ENCODE peak calls at places on chromosomes 11 and 22, in nine cellular contexts. Z, T, Y, H, P, O, J, C and E are unnamed samples.

GRCh38 chr11:94675239-94675638 is 92.9 kb upstream of the AMOTL1 start:
- DNase-seq in Z (no peak), T (no peak), Y (no peak), H (no peak), P (no peak), O (no peak), J (no peak), C (no peak), E (no peak)

GRCh38 chr22:37229805-37230672 is 14.0 kb downstream of the RAC2 start:
- DNase-seq in Z (no peak), T (no peak), Y (no peak), H (no peak), P (no peak), O (no peak), J (no peak), C (peak; percentile 37), E (no peak)

GRCh38 chr11:17077240-17077519 is 287 bp downstream of the RPS13 start:
- DNase-seq in Z (no peak), T (no peak), Y (no peak), H (no peak), P (no peak), O (no peak), J (no peak), C (no peak), E (no peak)

GRCh38 chr11:83948205-83948604 is 662.0 kb upstream of the CCDC90B start:
- DNase-seq in Z (no peak), T (no peak), Y (no peak), H (no peak), P (peak; percentile 28), O (no peak), J (no peak), C (no peak), E (no peak)

GRCh38 chr22:37681001-37681424 is 5.1 kb upstream of the NOL12 start:
- DNase-seq in Z (no peak), T (no peak), Y (no peak), H (no peak), P (no peak), O (no peak), J (no peak), C (no peak), E (no peak)

GRCh38 chr11:109978895-109979294 is 114.3 kb upstream of the ZC3H12C start:
- DNase-seq in Z (no peak), T (no peak), Y (no peak), H (no peak), P (no peak), O (no peak), J (no peak), C (no peak), E (no peak)

GRCh38 chr22:19886605-19887250 is 32.1 kb upstream of the GNB1L start:
- DNase-seq in Z (peak; percentile 35), T (peak; percentile 12), Y (no peak), H (peak; percentile 25), P (no peak), O (no peak), J (no peak), C (no peak), E (no peak)

GRCh38 chr11:46210133-46210636 is 67.3 kb upstream of the CREB3L1 start:
- DNase-seq in Z (no peak), T (no peak), Y (peak; percentile 20), H (no peak), P (no peak), O (no peak), J (peak; percentile 2), C (peak; percentile 77), E (no peak)

GRCh38 chr11:128872094-128872493 is 5.0 kb upstream of the KCNJ1 start:
- DNase-seq in Z (no peak), T (no peak), Y (no peak), H (no peak), P (peak; percentile 68), O (no peak), J (no peak), C (no peak), E (no peak)

GRCh38 chr11:128876133-128876650 is 9.1 kb upstream of the KCNJ1 start:
- DNase-seq in Z (no peak), T (no peak), Y (no peak), H (no peak), P (no peak), O (no peak), J (no peak), C (no peak), E (no peak)

GRCh38 chr11:128871165-128871564 is 4.1 kb upstream of the KCNJ1 start:
- DNase-seq in Z (no peak), T (no peak), Y (no peak), H (no peak), P (peak; percentile 79), O (no peak), J (no peak), C (no peak), E (no peak)

GRCh38 chr11:128872594-128872993 is 5.5 kb upstream of the KCNJ1 start:
- DNase-seq in Z (no peak), T (no peak), Y (no peak), H (no peak), P (no peak), O (no peak), J (no peak), C (no peak), E (no peak)

DNA sequence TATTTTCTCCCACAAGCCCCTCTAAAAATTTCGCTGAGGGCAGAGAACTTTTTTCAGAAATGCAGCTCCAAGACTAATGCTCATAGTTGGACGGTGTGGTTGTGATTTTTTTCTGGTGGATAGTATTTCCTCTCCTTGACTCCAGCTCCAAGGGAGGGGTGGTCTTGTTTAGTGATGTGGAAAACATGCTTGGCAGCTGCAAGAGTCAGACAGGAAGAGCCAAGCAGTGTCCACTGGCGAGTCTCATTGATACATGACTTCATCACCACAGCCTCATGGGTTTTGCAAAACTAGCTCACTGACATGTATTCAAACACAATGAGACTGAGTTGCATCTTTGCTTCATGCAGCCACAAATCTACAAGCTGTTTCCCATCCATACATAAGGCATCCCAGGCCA is 7.3 kb upstream of the KCNJ1 start:
- DNase-seq in Z (no peak), T (no peak), Y (no peak), H (no peak), P (no peak), O (no peak), J (no peak), C (no peak), E (no peak)
- H3K27me3 ChIP-seq in Z (no peaks in the 10 kb centered on the region), T (no peaks in the 10 kb centered on the region), Y (peaks cover 48% of the 10 kb centered on the region), H (peaks cover 4% of the 10 kb centered on the region), P (peaks cover 9% of the 10 kb centered on the region), O (no peaks in the 10 kb centered on the region), J (peaks cover 4% of the 10 kb centered on the region), C (no peaks in the 10 kb centered on the region), E (no peaks in the 10 kb centered on the region)

DNA sequence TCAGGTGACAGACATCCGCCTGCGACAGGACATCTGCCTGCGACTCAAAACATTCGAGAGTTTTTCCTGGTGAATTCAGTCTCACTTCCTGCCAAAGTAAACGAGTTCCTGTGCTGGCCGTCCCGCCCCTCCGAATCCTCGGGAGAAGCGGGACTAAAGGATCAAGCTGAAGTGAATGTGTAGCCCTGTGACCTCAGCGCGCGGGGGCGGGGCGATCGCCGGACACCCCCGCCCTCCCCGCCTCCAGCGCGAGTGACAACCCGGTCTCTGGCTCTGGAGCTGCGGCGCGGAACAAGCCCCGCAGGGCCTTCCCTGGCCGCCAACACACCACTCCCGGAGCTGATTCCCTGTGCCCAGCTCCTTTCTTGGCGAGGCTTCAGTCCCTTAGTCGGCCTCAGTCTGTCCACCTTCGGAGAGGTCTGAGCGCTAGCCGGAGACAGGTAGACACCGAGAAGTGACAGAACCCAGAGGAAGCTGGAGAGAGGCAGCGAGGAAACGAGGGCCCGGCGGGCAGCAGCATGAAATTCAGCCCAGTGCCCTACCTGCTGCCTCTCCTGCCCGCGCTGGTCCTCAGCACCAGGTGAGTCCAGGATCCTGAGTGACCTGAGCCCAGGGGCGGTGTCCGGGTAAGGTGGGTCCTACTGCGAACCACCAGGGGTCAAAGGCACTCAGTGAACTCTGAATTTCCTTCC is 766.4 kb upstream of the LUZP2 start:
- DNase-seq in Z (no peak), T (no peak), Y (no peak), H (no peak), P (peak; percentile 27), O (no peak), J (no peak), C (no peak), E (no peak)
- TF ChIP-seq CTCF in Z (no peak), T (no peak), Y (no peak), H (no peak), P (no peak), O (no peak), J (no peak), C (no peak), E (no peak)

GRCh38 chr11:30019481-30019880 is 2.7 kb upstream of the KCNA4 start:
- DNase-seq in Z (no peak), T (no peak), Y (no peak), H (no peak), P (no peak), O (no peak), J (no peak), C (no peak), E (no peak)

GRCh38 chr11:30015725-30016449 is 943 bp downstream of the KCNA4 start:
- DNase-seq in Z (no peak), T (no peak), Y (no peak), H (no peak), P (peak; percentile 51), O (no peak), J (no peak), C (no peak), E (peak; percentile 11)

GRCh38 chr11:30016588-30017363 is at the start of gene KCNA4:
- DNase-seq in Z (peak; percentile 38), T (no peak), Y (no peak), H (no peak), P (peak; percentile 84), O (no peak), J (no peak), C (peak; percentile 54), E (peak; percentile 56)

GRCh38 chr11:30017467-30017895 is 651 bp upstream of the KCNA4 start:
- DNase-seq in Z (no peak), T (no peak), Y (no peak), H (no peak), P (peak; percentile 50), O (no peak), J (no peak), C (no peak), E (no peak)

DNA sequence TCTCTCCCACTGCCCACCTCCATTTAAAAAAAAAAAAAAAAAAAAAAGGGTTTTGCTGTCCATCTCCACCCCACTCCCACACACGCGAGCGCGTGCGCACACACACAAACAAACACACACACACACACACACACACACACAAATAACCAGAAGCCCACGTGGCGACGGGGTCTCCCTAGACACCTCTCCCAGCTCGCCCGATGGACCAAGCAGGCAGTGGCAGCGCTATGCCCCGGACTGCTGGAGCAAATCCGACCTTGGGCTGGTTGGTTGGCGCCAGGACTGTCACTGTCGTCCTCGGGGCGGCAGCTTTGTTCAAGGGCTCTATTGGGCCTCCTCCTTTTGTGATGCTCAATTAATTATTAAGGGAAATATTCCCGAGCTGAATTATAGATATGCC is 1.6 kb upstream of the KCNA4 start:
- DNase-seq in Z (no peak), T (no peak), Y (no peak), H (no peak), P (peak; percentile 40), O (no peak), J (no peak), C (no peak), E (no peak)
- H3K27me3 ChIP-seq in Z (peaks cover 41% of the 10 kb centered on the region), T (no peaks in the 10 kb centered on the region), Y (peaks cover 14% of the 10 kb centered on the region), H (peaks cover 24% of the 10 kb centered on the region), P (peaks cover 100% of the 10 kb centered on the region), O (no peaks in the 10 kb centered on the region), J (peaks cover 45% of the 10 kb centered on the region), C (no peaks in the 10 kb centered on the region), E (no peaks in the 10 kb centered on the region)

GRCh38 chr22:22593250-22593649 is 34.2 kb upstream of the PRAME start:
- DNase-seq in Z (no peak), T (no peak), Y (no peak), H (no peak), P (no peak), O (no peak), J (no peak), C (no peak), E (no peak)

GRCh38 chr22:22591348-22592299 is 32.6 kb upstream of the PRAME start:
- DNase-seq in Z (no peak), T (no peak), Y (no peak), H (no peak), P (no peak), O (no peak), J (no peak), C (no peak), E (no peak)

GRCh38 chr22:22590136-22590891 is 31.2 kb upstream of the PRAME start:
- DNase-seq in Z (no peak), T (no peak), Y (no peak), H (no peak), P (no peak), O (no peak), J (no peak), C (no peak), E (peak; percentile 74)

GRCh38 chr22:22595001-22595835 is 36.2 kb upstream of the PRAME start:
- DNase-seq in Z (no peak), T (no peak), Y (no peak), H (no peak), P (no peak), O (no peak), J (no peak), C (no peak), E (no peak)

DNA sequence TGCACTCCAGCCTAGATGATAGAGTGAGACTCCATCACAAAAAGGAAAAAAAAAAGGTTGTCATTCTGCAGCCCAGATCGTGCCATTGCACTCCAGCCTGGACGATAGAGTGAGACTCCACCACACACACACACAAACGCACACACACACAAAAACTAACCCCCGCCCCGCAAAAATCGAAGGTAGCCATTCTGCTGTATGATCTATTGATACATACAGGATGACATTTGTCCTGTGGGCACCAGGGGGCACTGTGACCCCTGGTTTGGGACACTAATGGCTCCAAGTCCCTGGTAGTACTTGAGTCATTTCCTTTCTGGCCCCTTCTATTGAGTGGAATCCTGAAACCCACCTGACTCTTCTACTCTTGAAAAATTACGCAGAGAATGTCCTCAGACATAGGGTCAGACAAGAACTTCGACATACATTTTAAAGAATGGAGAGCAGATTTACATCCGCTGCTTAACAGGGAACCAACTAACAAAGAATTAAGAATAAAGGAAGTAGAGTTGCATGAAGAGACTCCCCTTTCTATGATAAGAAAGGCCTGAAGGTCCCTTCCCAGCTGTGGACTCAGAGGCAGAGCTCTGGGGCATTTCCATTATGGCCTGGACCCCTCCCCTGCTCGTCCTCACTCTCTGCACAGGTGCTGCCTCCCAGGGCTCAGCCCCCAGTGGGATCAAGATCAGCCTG is 35.0 kb upstream of the PRAME start:
- DNase-seq in Z (no peak), T (no peak), Y (peak; percentile 11), H (no peak), P (peak; percentile 78), O (peak; percentile 18), J (no peak), C (peak; percentile 60), E (peak; percentile 70)
- TF ChIP-seq CTCF in Z (peak; percentile 63), T (peak; percentile 42), Y (peak; percentile 69), H (peak; percentile 39), P (peak; percentile 80), O (peak; percentile 30), J (peak; percentile 73), C (peak; percentile 65), E (peak; percentile 76)